ENCODE peak calls at places on chromosomes 16 and 17, in five cellular contexts. N, G, F, O and C are unnamed samples.
A peak's percentile ranks its signal among the peaks of the same experiment; 100 is the strongest.

GRCh38 chr17:81884520-81884919 is 6.9 kb downstream of the ALYREF start:
- DNase-seq in N (no peak), G (no peak), F (no peak), O (no peak), C (no peak)

GRCh38 chr16:89099905-89100304 is 6.3 kb downstream of the ACSF3 start:
- DNase-seq in N (no peak), G (no peak), F (no peak), O (peak; percentile 49), C (no peak)

GRCh38 chr17:32287804-32288511 is 22.3 kb downstream of the RHBDL3 start:
- DNase-seq in N (no peak), G (no peak), F (no peak), O (no peak), C (no peak)

GRCh38 chr17:6413073-6413472 is 21.8 kb downstream of the AIPL1 start:
- DNase-seq in N (peak; percentile 36), G (no peak), F (no peak), O (no peak), C (peak; percentile 36)

GRCh38 chr16:1614226-1615102 is 2.3 kb downstream of the CRAMP1 start:
- DNase-seq in N (no peak), G (peak; percentile 34), F (peak; percentile 50), O (peak; percentile 73), C (no peak)

GRCh38 chr16:51839697-51840462 is 688.8 kb upstream of the SALL1 start:
- DNase-seq in N (no peak), G (no peak), F (no peak), O (no peak), C (no peak)

GRCh38 chr17:36197389-36197708 is 791 bp upstream of the CCL3L1 start:
- DNase-seq in N (no peak), G (no peak), F (no peak), O (no peak), C (no peak)

GRCh38 chr17:65797809-65798208 is 236.4 kb upstream of the AXIN2 start:
- DNase-seq in N (no peak), G (peak; percentile 16), F (no peak), O (no peak), C (peak; percentile 20)

GRCh38 chr16:67459066-67459857 is 21.7 kb downstream of the ATP6V0D1 start:
- DNase-seq in N (no peak), G (peak; percentile 94), F (no peak), O (peak; percentile 75), C (no peak)

GRCh38 chr16:49637933-49638695 is 217.8 kb downstream of the ZNF423 start:
- DNase-seq in N (no peak), G (no peak), F (no peak), O (no peak), C (no peak)

GRCh38 chr17:19590912-19591551 is 57.4 kb downstream of the SLC47A1 start:
- DNase-seq in N (no peak), G (no peak), F (no peak), O (no peak), C (no peak)

GRCh38 chr17:21425321-21425720 is 49.2 kb downstream of the KCNJ12 start:
- DNase-seq in N (no peak), G (no peak), F (no peak), O (peak; percentile 21), C (no peak)

GRCh38 chr16:27945233-27945975 is 118.1 kb downstream of the GSG1L start:
- DNase-seq in N (no peak), G (no peak), F (no peak), O (no peak), C (no peak)

GRCh38 chr17:82217530-82218204 is 5.0 kb upstream of the CCDC57 start:
- DNase-seq in N (no peak), G (no peak), F (no peak), O (peak; percentile 85), C (no peak)

GRCh38 chr17:79752175-79752574 is 21.4 kb downstream of the ENPP7 start:
- DNase-seq in N (no peak), G (no peak), F (no peak), O (no peak), C (no peak)

GRCh38 chr16:54171855-54172537 is 114.6 kb downstream of the IRX3 start:
- DNase-seq in N (no peak), G (peak; percentile 72), F (no peak), O (no peak), C (no peak)

GRCh38 chr16:50731130-50731988 is 10.5 kb upstream of the CYLD start:
- DNase-seq in N (no peak), G (no peak), F (no peak), O (no peak), C (no peak)
- H3K4me3 ChIP-seq in N (no peak overlapping the region), G (no peak overlapping the region), F (no peak overlapping the region), O (no peak overlapping the region), C (no peak overlapping the region)

GRCh38 chr17:3768341-3768740 is 32.6 kb downstream of the ITGAE start:
- DNase-seq in N (no peak), G (no peak), F (no peak), O (no peak), C (no peak)

GRCh38 chr17:3768786-3769185 is 32.2 kb downstream of the ITGAE start:
- DNase-seq in N (no peak), G (no peak), F (no peak), O (no peak), C (no peak)

GRCh38 chr17:3766783-3767182 is 34.2 kb downstream of the ITGAE start:
- DNase-seq in N (no peak), G (no peak), F (no peak), O (no peak), C (no peak)

GRCh38 chr17:3763777-3764170 is 37.2 kb downstream of the ITGAE start:
- DNase-seq in N (no peak), G (no peak), F (no peak), O (no peak), C (no peak)

DNA sequence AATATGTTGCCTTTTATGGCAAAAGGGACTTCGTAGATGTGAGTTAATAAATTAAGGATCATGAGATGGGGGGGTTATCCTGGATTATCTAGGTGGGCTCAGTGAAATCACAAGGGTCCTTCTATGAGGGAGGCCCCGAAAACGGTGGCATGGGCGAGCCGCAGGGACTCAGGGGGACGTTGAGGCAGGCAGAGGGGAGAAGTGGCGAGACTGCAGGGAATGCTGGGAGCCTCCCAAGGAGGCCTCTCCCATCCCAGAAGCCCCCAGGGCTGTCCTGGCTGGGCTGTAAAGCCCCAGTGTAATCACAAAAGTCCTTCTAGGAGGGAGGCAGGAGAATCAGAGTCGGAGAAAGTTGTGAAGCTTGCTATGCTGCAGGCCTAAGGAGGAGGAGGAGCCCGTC is 35.0 kb downstream of the ITGAE start:
- DNase-seq in N (no peak), G (no peak), F (no peak), O (no peak), C (no peak)
- H3K4me1 ChIP-seq in N (peaks cover 17% of the 10 kb centered on the region), G (no peaks in the 10 kb centered on the region), F (no peaks in the 10 kb centered on the region), O (no peaks in the 10 kb centered on the region), C (peaks cover 38% of the 10 kb centered on the region)

GRCh38 chr17:76271669-76272540 is 6.8 kb downstream of the UBALD2 start:
- DNase-seq in N (no peak), G (peak; percentile 80), F (peak; percentile 48), O (peak; percentile 70), C (peak; percentile 62)
- H3K27ac ChIP-seq in N (no peak overlapping the region), G (peak overlapping the region; percentile 83), F (no peak overlapping the region), O (no peak overlapping the region), C (peak overlapping the region; percentile 92)

GRCh38 chr17:4897198-4897657 is 2.1 kb upstream of the C17orf107 start:
- DNase-seq in N (no peak), G (no peak), F (no peak), O (no peak), C (no peak)

GRCh38 chr17:4897785-4898184 is 1.6 kb upstream of the C17orf107 start:
- DNase-seq in N (no peak), G (no peak), F (no peak), O (no peak), C (no peak)

GRCh38 chr17:4898927-4899326 is 409 bp upstream of the C17orf107 start:
- DNase-seq in N (no peak), G (no peak), F (no peak), O (peak; percentile 76), C (no peak)

GRCh38 chr17:4899341-4900230 is at the start of gene C17orf107:
- DNase-seq in N (no peak), G (peak; percentile 94), F (peak; percentile 90), O (peak; percentile 93), C (peak; percentile 81)

DNA sequence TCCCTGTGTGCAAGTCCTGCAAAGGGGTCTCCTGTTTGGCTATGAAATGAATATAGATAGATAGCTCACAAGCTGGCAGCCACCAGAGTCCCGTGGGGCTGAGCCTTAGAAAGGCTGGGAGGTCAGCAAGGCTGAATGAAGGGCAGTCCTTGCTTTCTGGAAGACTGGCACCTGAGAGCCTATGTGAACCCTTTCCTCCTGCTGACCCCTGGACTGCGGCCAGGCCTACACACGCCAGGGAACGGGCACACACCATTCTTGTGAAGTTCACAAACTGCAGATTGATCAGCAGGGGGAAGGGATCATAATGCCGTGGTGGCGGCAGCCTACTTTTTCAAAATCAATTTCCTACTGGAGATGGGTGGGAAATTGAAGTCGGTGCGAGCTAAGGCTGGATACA is 985 bp upstream of the C17orf107 start:
- DNase-seq in N (no peak), G (peak; percentile 64), F (no peak), O (no peak), C (no peak)
- H3K4me3 ChIP-seq in N (no peak overlapping the region), G (peak overlapping the region; percentile 48), F (no peak overlapping the region), O (no peak overlapping the region), C (no peak overlapping the region)

GRCh38 chr16:70695351-70696070 is 9.7 kb upstream of the MTSS2 start:
- DNase-seq in N (no peak), G (no peak), F (no peak), O (peak; percentile 84), C (peak; percentile 53)
- H3K4me1 ChIP-seq in N (peaks cover 64% of the 10 kb centered on the region), G (no peaks in the 10 kb centered on the region), F (peaks cover 46% of the 10 kb centered on the region), O (peaks cover 43% of the 10 kb centered on the region), C (no peaks in the 10 kb centered on the region)